ENCODE peak calls at places on chromosomes 16 and 17, in ten cellular contexts. B, A, Z, M, P, Y, W, F, C and H are unnamed samples.

GRCh38 chr17:75869282-75870141 is 8.9 kb downstream of the TRIM47 start:
- DNase-seq in F (no peak), B (no peak), P (no peak), A (peak), W (no peak), Z (peak), M (peak), Y (peak), C (no peak), H (no peak)

GRCh38 chr17:33115957-33116680 is 124.5 kb downstream of the SPACA3 start:
- DNase-seq in C (peak), A (no peak), F (no peak), Y (no peak), Z (no peak), B (no peak), W (no peak), M (no peak), P (no peak), H (no peak)

GRCh38 chr17:63714550-63715277 is 14.8 kb upstream of the LIMD2 start:
- DNase-seq in B (peak), P (no peak), A (no peak), M (no peak), F (no peak), Z (peak), W (peak), Y (no peak), C (no peak), H (no peak)

GRCh38 chr17:41957058-41957868 is 9.3 kb upstream of the CNP start:
- DNase-seq in F (no peak), A (no peak), C (peak), P (no peak), W (no peak), M (no peak), Y (no peak), Z (no peak), B (peak), H (no peak)

GRCh38 chr16:15950167-15950854 is 895 bp downstream of the ABCC1 start:
- DNase-seq in Z (no peak), B (peak), M (peak), W (peak), P (no peak), C (peak), A (peak), Y (no peak), F (no peak), H (no peak)

GRCh38 chr17:35423761-35424160 is 8.5 kb downstream of the SLFN12 start:
- DNase-seq in A (peak), Z (no peak), F (no peak), Y (no peak), W (no peak), B (peak), C (no peak), P (no peak), M (no peak), H (no peak)

GRCh38 chr16:65760874-65761273 is 605.6 kb upstream of the CDH5 start:
- DNase-seq in F (no peak), B (no peak), Y (no peak), M (no peak), C (no peak), W (no peak), Z (no peak), A (no peak), P (no peak), H (no peak)

GRCh38 chr16:84893849-84894599 is 74.2 kb downstream of the CRISPLD2 start:
- DNase-seq in B (peak), Z (no peak), A (no peak), C (no peak), P (no peak), Y (no peak), F (no peak), W (no peak), M (no peak), H (no peak)

GRCh38 chr17:57902800-57903759 is 52.1 kb downstream of the CUEDC1 start:
- DNase-seq in Y (peak), P (peak), Z (peak), W (peak), C (no peak), F (peak), A (peak), M (no peak), B (peak), H (no peak)

GRCh38 chr16:72455743-72456659 is 284.0 kb upstream of the PMFBP1 start:
- DNase-seq in B (no peak), C (no peak), M (no peak), F (no peak), Y (no peak), W (peak), Z (no peak), P (no peak), A (peak), H (no peak)

GRCh38 chr16:88763502-88764053 is 21.4 kb downstream of the PIEZO1 start:
- DNase-seq in F (no peak), A (no peak), Y (no peak), M (peak), B (no peak), Z (no peak), P (no peak), C (peak), W (no peak), H (no peak)

GRCh38 chr16:24075929-24076716 is 180.0 kb upstream of the CACNG3 start:
- DNase-seq in M (peak), Y (no peak), Z (no peak), W (no peak), P (no peak), A (peak), C (peak), B (no peak), F (peak), H (no peak)

GRCh38 chr17:77821114-77821513 is 137.4 kb upstream of the TNRC6C start:
- DNase-seq in W (peak), F (no peak), A (no peak), M (peak), Z (peak), B (no peak), Y (peak), C (no peak), P (no peak), H (no peak)

GRCh38 chr17:45759761-45760160 is 24.4 kb upstream of the CRHR1 start:
- DNase-seq in P (no peak), B (peak), A (peak), Z (peak), F (no peak), C (no peak), W (no peak), Y (no peak), M (no peak), H (no peak)

GRCh38 chr17:37710344-37710886 is 34.4 kb downstream of the HNF1B start:
- DNase-seq in A (peak), C (peak), W (no peak), B (peak), M (peak), Z (no peak), F (no peak), Y (no peak), P (no peak), H (no peak)

GRCh38 chr16:90018297-90019200 is 707 bp downstream of the DBNDD1 start:
- DNase-seq in C (peak), A (no peak), M (peak), P (no peak), F (no peak), W (peak), Y (no peak), B (no peak), Z (no peak), H (no peak)

GRCh38 chr17:51703364-51704341 is 443.3 kb downstream of the UTP18 start:
- DNase-seq in M (no peak), A (peak), Z (peak), F (no peak), W (peak), P (no peak), B (no peak), C (no peak), Y (peak), H (no peak)

GRCh38 chr17:75031972-75032895 is 14.5 kb downstream of the ATP5PD start:
- DNase-seq in C (peak), P (no peak), A (peak), B (peak), M (peak), Z (peak), W (peak), F (no peak), Y (peak), H (no peak)

GRCh38 chr16:19330801-19331484 is 45.4 kb downstream of the CLEC19A start:
- DNase-seq in B (no peak), A (peak), Y (no peak), F (no peak), M (no peak), C (no peak), W (peak), Z (no peak), P (no peak), H (no peak)

DNA sequence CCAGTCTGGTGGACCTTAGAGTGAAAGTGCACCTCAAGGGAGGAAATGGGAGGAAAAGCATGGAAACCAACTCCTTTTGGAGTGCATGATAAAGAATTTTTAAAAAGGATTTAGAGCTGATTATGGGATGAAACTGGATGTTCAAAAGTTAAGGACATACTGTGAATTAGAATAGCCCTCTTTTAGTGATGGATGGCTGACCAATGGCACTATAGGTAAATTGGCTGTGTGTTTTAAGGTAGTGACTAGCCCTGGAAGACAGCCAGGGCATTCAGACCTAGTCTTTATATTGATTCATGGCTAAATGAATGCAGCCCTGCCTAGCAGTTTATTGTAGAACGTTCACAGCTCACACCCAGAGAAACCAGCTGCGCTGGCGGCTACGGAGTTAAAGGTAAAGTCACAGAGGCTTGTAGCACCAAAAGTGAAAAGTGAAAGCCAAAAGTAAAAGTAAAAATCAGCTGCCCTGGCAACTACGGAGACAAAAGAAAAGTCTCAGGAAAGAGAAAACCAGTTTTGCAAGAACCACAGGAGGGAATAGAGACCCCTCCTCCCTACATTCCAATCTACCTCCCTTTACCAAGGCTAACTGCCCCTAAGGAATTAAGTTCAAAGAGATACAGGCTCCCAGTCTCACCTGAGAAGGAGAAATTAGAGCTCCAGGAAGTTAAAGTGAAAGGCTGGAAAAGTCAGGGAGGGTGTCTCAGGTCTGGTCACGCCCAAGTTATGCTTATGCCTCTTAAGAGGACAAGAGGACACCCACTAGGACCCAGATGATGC is 21.8 kb downstream of the ACSM1 start:
- DNase-seq in F (no peak), W (peak), Z (no peak), Y (no peak), M (peak), C (peak), B (peak), A (peak), P (peak), H (peak)
- H3K4me3 ChIP-seq in F (peak), W (peak), Z (peak), Y (peak), M (peak), C (peak), B (no peak), A (peak), P (peak), H (peak)

DNA sequence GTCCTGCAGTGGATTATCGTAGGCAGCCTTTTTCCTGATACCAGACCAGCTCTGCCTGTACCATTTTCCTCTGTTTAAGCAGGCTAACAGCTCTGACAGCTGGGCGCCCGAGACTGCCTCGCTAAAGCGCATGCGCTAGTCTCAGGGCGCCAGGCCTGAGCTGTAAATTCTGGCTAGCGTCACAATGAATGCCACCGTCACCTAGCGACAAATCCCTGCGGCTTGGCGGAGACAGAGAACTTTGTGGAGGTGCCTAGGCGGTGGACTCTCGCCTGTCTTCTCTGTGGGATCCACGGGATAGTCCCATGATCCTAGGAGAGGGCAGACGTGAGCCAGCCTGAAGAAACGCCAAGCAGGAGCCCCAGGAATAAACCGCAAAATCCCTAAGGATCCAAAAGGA is 573.9 kb downstream of the KCNJ18 start:
- DNase-seq in P (no peak), C (no peak), B (no peak), W (no peak), Y (no peak), F (no peak), A (no peak), Z (no peak), M (no peak), H (no peak)
- H3K4me3 ChIP-seq in P (no peak), C (no peak), B (no peak), W (no peak), Y (no peak), F (no peak), A (no peak), Z (no peak), M (no peak), H (no peak)

DNA sequence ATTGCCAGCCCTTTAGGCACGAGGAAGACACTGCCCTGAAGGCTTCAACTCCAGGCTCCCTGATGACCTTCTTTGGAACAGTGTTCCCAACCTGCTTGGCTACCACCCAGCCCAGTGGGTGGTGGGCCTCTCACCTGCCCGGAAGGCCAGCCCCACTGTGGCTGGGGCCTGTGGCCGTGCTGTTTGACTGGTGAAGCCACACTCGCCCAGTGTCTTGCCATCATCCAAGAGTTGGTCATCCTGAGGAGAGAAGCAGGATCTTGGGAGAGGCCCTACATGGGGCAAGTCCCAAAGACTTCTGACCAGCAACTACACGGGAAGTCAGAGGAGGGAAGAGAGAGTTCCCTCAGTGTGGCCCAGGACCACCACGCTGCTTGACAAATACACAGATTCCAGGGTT is 1.8 kb downstream of the ELOB start:
- DNase-seq in P (no peak), Z (no peak), C (no peak), A (no peak), Y (no peak), W (no peak), M (no peak), B (no peak), F (no peak), H (no peak)
- H3K4me3 ChIP-seq in P (no peak), Z (peak), C (no peak), A (no peak), Y (peak), W (no peak), M (no peak), B (no peak), F (no peak), H (no peak)

GRCh38 chr16:3013998-3014690 is 1.4 kb downstream of the CLDN9 start:
- DNase-seq in P (no peak), F (no peak), A (no peak), Z (no peak), M (no peak), Y (no peak), W (no peak), C (no peak), B (no peak), H (no peak)

GRCh38 chr16:3013491-3013951 is 798 bp downstream of the CLDN9 start:
- DNase-seq in W (no peak), F (no peak), Z (no peak), C (no peak), A (no peak), M (peak), Y (no peak), B (no peak), P (no peak), H (no peak)

GRCh38 chr16:3012246-3012645 is 477 bp upstream of the CLDN9 start:
- DNase-seq in Z (no peak), B (no peak), F (no peak), W (no peak), P (no peak), Y (no peak), C (peak), A (no peak), M (peak), H (no peak)

GRCh38 chr16:3014971-3015370 is 2.2 kb downstream of the CLDN9 start:
- DNase-seq in C (no peak), P (no peak), W (no peak), F (no peak), B (no peak), A (no peak), Y (no peak), Z (no peak), M (no peak), H (no peak)

GRCh38 chr16:3012828-3013420 is at the start of gene CLDN9:
- DNase-seq in F (no peak), C (peak), Y (no peak), M (peak), A (no peak), B (no peak), W (no peak), P (no peak), Z (no peak), H (no peak)
- H3K4me3 ChIP-seq in F (no peak), C (peak), Y (no peak), M (peak), A (no peak), B (no peak), W (no peak), P (no peak), Z (no peak), H (no peak)

DNA sequence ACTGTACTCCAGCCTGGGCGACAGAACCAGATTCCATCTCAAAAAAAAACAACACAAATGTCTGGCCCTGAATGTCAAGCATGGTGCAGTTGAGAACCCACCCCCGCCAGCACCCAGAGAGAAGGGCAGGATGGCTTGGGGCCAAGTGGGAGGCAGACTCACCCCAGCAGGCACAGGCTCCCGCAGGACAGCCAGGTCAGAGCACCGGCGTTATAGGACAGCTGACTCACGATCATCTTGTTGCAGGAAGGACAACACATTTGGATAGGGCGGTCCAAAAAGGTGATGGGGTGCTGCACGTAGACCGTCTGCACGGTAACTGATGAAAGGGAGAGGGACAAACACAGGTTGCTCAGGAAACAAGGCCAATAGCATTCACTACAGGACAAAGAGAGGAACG is 33.3 kb downstream of the LITAF start:
- DNase-seq in W (no peak), A (no peak), B (no peak), P (no peak), M (no peak), F (no peak), Z (no peak), C (no peak), Y (no peak), H (no peak)
- H3K4me3 ChIP-seq in W (no peak), A (no peak), B (no peak), P (no peak), M (no peak), F (no peak), Z (no peak), C (no peak), Y (no peak), H (no peak)

GRCh38 chr16:35776-36305 is 17.6 kb downstream of the POLR3K start:
- DNase-seq in C (no peak), F (no peak), W (no peak), P (no peak), Z (no peak), M (no peak), A (no peak), Y (no peak), B (no peak), H (no peak)
- H3K4me3 ChIP-seq in C (no peak), F (no peak), W (no peak), P (no peak), Z (no peak), M (no peak), A (no peak), Y (no peak), B (no peak), H (no peak)

GRCh38 chr16:21267298-21267697 is 10.8 kb downstream of the CRYM start:
- DNase-seq in C (no peak), B (no peak), Y (no peak), W (no peak), P (no peak), A (no peak), M (no peak), Z (no peak), F (no peak), H (no peak)

GRCh38 chr16:21272253-21272652 is 5.8 kb downstream of the CRYM start:
- DNase-seq in A (no peak), F (no peak), W (no peak), Y (no peak), Z (no peak), B (no peak), P (no peak), M (no peak), C (no peak), H (no peak)

GRCh38 chr16:21265104-21265825 is 12.8 kb downstream of the CRYM start:
- DNase-seq in C (no peak), Y (peak), F (no peak), P (no peak), M (no peak), W (peak), A (no peak), B (no peak), Z (peak), H (no peak)

GRCh38 chr16:21264226-21265036 is 13.7 kb downstream of the CRYM start:
- DNase-seq in F (no peak), M (no peak), C (peak), A (no peak), P (no peak), B (no peak), Z (peak), W (no peak), Y (peak), H (no peak)

GRCh38 chr16:21268236-21268635 is 9.9 kb downstream of the CRYM start:
- DNase-seq in B (no peak), M (no peak), W (no peak), F (no peak), A (no peak), C (no peak), P (no peak), Y (no peak), Z (no peak), H (no peak)
- H3K4me3 ChIP-seq in B (no peak), M (no peak), W (no peak), F (no peak), A (no peak), C (no peak), P (no peak), Y (no peak), Z (no peak), H (no peak)

GRCh38 chr17:53193044-53193443 is 629.7 kb upstream of the KIF2B start:
- DNase-seq in A (peak), Z (no peak), P (no peak), F (no peak), M (no peak), Y (no peak), C (no peak), B (no peak), W (no peak), H (no peak)
- H3K4me3 ChIP-seq in A (no peak), Z (no peak), P (no peak), F (no peak), M (no peak), Y (no peak), C (no peak), B (no peak), W (no peak), H (no peak)